ENCODE peak calls at places on chromosomes 12 and 14, in four cellular contexts. M, Z, W and T are unnamed samples.

GRCh38 chr12:104275689-104276088 is 27.9 kb upstream of the EID3 start:
- DNase-seq in M (no peak), Z (no peak), W (no peak), T (no peak)

GRCh38 chr12:96246926-96247566 is 52.9 kb downstream of the ELK3 start:
- DNase-seq in M (no peak), Z (no peak), W (no peak), T (no peak)

GRCh38 chr12:49483621-49484020 is 55.2 kb upstream of the KCNH3 start:
- DNase-seq in M (no peak), Z (no peak), W (no peak), T (no peak)

GRCh38 chr12:50765325-50765911 is 1.5 kb downstream of the ATF1 start:
- DNase-seq in M (peak), Z (peak), W (peak), T (peak)

GRCh38 chr14:88948199-88948598 is 123.7 kb downstream of the TTC8 start:
- DNase-seq in M (no peak), Z (no peak), W (no peak), T (no peak)

GRCh38 chr12:114916124-114916523 is 232.1 kb upstream of the TBX3 start:
- DNase-seq in M (no peak), Z (no peak), W (no peak), T (no peak)

GRCh38 chr14:85587152-85587697 is 57.3 kb downstream of the FLRT2 start:
- DNase-seq in M (no peak), Z (no peak), W (no peak), T (no peak)

GRCh38 chr14:44963775-44964380 is 1.9 kb downstream of the TOGARAM1 start:
- DNase-seq in M (no peak), Z (no peak), W (peak), T (no peak)

GRCh38 chr14:96274122-96274910 is 18.3 kb downstream of the BDKRB1 start:
- DNase-seq in M (no peak), Z (no peak), W (no peak), T (no peak)

GRCh38 chr12:6962285-6963015 is 8.0 kb downstream of the PHB2 start:
- DNase-seq in M (no peak), Z (peak), W (no peak), T (no peak)

GRCh38 chr14:104879983-104880565 is 15.0 kb downstream of the CEP170B start:
- DNase-seq in M (no peak), Z (no peak), W (no peak), T (no peak)

GRCh38 chr12:120846721-120847120 is 57.4 kb downstream of the SPPL3 start:
- DNase-seq in M (no peak), Z (no peak), W (no peak), T (no peak)

GRCh38 chr14:83171761-83172160 is 1638.1 kb upstream of the SEL1L start:
- DNase-seq in M (no peak), Z (no peak), W (no peak), T (no peak)

GRCh38 chr12:78442454-78442801 is 422.1 kb upstream of the SYT1 start:
- DNase-seq in M (no peak), Z (no peak), W (no peak), T (no peak)

GRCh38 chr14:87052646-87053225 is 940.2 kb downstream of the GALC start:
- DNase-seq in M (no peak), Z (no peak), W (no peak), T (no peak)

GRCh38 chr14:94469261-94469660 is 6.7 kb downstream of the SERPINA9 start:
- DNase-seq in M (no peak), Z (no peak), W (no peak), T (no peak)

GRCh38 chr12:4395818-4396217 is 16.3 kb upstream of the FGF23 start:
- DNase-seq in M (no peak), Z (no peak), W (no peak), T (no peak)

GRCh38 chr14:68182492-68182891 is 362.9 kb downstream of the RAD51B start:
- DNase-seq in M (no peak), Z (no peak), W (no peak), T (no peak)

GRCh38 chr14:68510951-68511726 is 281.7 kb downstream of the ZFP36L1 start:
- DNase-seq in M (no peak), Z (no peak), W (no peak), T (no peak)

GRCh38 chr14:73751157-73751691 is 37.0 kb upstream of the PNMA1 start:
- DNase-seq in M (no peak), Z (no peak), W (no peak), T (no peak)

GRCh38 chr12:5171701-5172100 is 128.0 kb downstream of the KCNA5 start:
- DNase-seq in M (peak), Z (peak), W (peak), T (peak)

GRCh38 chr12:59040651-59041050 is 120.3 kb upstream of the LRIG3 start:
- DNase-seq in M (no peak), Z (no peak), W (no peak), T (no peak)

GRCh38 chr14:94897583-94897982 is 127.7 kb upstream of the GSC start:
- DNase-seq in M (no peak), Z (no peak), W (no peak), T (no peak)

GRCh38 chr12:121647-122046 is 55.1 kb downstream of the IQSEC3 start:
- DNase-seq in M (no peak), Z (no peak), W (no peak), T (no peak)

GRCh38 chr12:61780435-61780834 is 479.8 kb upstream of the USP15 start:
- DNase-seq in M (no peak), Z (no peak), W (no peak), T (no peak)

GRCh38 chr14:61894452-61895077 is 132.3 kb downstream of the SNAPC1 start:
- DNase-seq in M (peak), Z (peak), W (peak), T (peak)

GRCh38 chr14:65704850-65705249 is 292.3 kb downstream of the FUT8 start:
- DNase-seq in M (no peak), Z (no peak), W (no peak), T (no peak)

GRCh38 chr12:64903738-64904137 is 79.3 kb downstream of the TBC1D30 start:
- DNase-seq in M (no peak), Z (no peak), W (no peak), T (no peak)

GRCh38 chr12:96810477-96810876 is 96.6 kb upstream of the NEDD1 start:
- DNase-seq in M (no peak), Z (no peak), W (no peak), T (no peak)

GRCh38 chr14:88323520-88324199 is 591 bp upstream of the KCNK10 start:
- DNase-seq in M (peak), Z (no peak), W (no peak), T (peak)

GRCh38 chr14:61839452-61839851 is 77.2 kb downstream of the SNAPC1 start:
- DNase-seq in M (no peak), Z (no peak), W (no peak), T (no peak)

GRCh38 chr12:65666876-65667275 is 157.4 kb upstream of the HMGA2 start:
- DNase-seq in M (no peak), Z (peak), W (no peak), T (no peak)

DNA sequence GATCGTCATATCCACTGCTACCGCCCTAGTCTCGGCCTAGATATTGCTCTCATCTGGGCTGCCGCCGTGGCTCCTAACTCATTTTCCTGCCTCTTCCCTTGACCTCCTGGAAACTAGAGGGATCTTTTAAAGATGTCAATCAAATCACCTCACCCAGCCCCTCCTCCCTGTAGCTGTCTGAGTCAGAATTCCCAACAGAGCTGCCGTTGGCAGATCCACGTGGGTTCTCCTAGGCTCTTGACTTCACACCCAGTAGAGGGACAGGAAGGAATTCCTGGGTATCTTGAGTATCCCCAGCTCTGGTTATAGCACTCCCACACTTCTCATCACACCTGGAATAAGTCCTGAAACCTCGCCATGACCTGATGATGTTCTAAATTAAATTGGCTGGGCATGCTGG is 11.9 kb downstream of the TGFB3 start:
- DNase-seq in M (no peak), Z (no peak), W (no peak), T (no peak)
- TF ChIP-seq ELF4 in M (no peak), Z (no peak), W (no peak), T (no peak)

GRCh38 chr12:111368291-111368683 is 608 bp downstream of the PHETA1 start:
- DNase-seq in M (no peak), Z (peak), W (no peak), T (no peak)
- TF ChIP-seq ELF4 in M (no peak), Z (no peak), W (no peak), T (no peak)

DNA sequence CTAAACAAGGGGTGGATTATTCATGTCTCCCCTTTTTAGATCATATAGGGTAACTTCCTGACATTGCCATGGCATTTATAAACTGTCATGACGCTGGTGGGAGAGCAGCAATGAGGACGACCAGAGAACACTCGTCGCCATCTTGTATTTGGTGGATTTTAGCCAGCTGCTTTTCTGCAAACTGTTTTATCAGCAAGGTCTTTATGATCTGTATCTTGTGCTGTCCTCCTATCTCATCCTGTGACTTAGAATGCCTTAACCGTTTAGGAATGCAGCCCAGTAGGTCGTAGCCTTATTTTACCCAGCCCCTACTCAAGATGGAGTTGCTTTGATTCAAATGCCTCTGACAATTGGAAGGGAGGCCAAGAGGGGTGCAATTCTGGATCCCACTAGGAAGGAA is 5.8 kb upstream of the CCDC63 start:
- DNase-seq in M (no peak), Z (no peak), W (no peak), T (no peak)
- TF ChIP-seq ELF4 in M (no peak), Z (no peak), W (no peak), T (no peak)

DNA sequence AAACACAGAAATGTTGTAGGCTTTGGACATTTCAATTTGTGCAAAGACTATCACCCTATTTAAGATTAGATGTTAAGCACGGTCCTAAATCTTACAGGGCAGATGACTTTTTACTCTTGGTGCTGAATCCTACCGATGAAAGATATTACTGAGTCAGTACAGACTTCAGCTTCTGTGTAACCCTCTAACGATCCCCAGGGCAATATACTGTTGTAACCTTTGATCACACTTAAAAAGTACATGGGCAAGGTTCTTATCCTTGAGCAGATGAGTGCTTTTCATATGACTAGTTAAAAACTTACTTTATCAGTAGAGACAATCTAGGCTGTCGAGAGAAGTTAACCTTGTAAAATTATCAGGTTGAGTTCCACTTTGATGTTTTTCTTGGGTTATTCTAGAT is 22.5 kb downstream of the PDE3A start:
- DNase-seq in M (no peak), Z (no peak), W (no peak), T (no peak)
- TF ChIP-seq ELF4 in M (no peak), Z (no peak), W (no peak), T (no peak)

GRCh38 chr14:37810094-37810801 is 214.8 kb downstream of the TTC6 start:
- DNase-seq in M (no peak), Z (no peak), W (peak), T (no peak)
- TF ChIP-seq ELF4 in M (no peak), Z (no peak), W (no peak), T (no peak)

GRCh38 chr12:109650808-109651207 is 62.8 kb upstream of the FAM222A start:
- DNase-seq in M (no peak), Z (no peak), W (no peak), T (no peak)
- TF ChIP-seq ELF4 in M (no peak), Z (no peak), W (no peak), T (no peak)

DNA sequence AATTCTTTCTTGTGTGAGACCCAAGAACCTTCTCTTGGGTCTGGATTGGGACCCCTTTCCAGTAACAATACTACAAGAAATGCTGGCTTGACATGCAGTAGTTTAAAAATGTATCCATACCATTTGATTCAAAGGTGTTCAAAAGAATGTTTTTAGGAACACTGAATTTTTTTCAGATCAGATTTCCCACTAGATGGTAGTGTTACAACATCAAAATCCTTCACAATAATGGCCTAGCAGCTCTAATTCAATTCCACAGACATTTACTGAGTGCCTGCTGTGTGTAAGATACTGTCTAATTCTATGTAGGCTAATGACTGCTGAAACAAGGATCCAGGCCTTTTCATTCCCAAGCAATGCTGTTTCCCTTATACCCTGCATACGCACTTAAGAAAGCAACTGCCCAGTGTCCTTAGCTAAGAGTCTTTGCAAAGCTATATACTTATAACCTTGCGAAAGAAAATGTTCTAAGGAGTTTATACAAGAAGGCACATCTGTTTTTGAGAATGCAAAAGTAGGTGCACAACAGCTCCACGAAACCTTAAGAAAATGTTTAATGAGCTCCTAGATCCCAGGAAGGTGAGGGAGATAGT is 50.7 kb upstream of the PKP2 start:
- DNase-seq in M (no peak), Z (no peak), W (peak), T (peak)
- TF ChIP-seq ELF4 in M (no peak), Z (no peak), W (no peak), T (no peak)

DNA sequence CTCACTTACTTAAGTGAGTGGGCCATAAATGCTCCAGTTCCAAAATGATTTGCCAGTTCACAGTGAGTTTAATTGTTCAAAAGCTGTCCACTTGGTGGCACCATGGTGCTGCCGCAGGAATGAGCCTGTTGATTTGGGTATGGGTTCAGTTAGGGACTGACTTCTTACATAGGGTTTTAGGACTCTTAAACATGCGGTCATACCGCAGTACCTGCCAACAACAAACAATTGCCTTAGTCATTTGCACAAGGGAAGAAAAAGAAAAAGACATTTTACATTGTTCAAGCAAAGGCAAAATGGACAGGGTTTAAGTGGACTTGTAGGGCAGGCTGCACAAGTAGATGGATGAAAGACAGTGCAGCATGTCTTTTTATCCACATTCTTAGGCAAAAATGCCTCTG is 80.0 kb upstream of the DBX2 start:
- DNase-seq in M (peak), Z (peak), W (peak), T (peak)
- TF ChIP-seq ELF4 in M (no peak), Z (no peak), W (no peak), T (no peak)